ENCODE peak calls at places on chromosomes 4 and X, in eight cellular contexts. J is GM23248, G is PC-3, X is Karpas-422, K is A549, F is K562, O is H9, M is neuronal stem cell. Z is an unnamed sample.

GRCh38 chrX:55758033-55758432 is 40.5 kb downstream of the RRAGB start:
- DNase-seq in J (no peak), G (peak; percentile 62), X (no peak), K (no peak), F (no peak), O (no peak), M (no peak), Z (peak; percentile 59)

GRCh38 chrX:5644786-5645185 is 583.9 kb downstream of the NLGN4X start:
- DNase-seq in J (no peak), G (no peak), X (no peak), K (no peak), F (no peak), O (peak; percentile 29), M (no peak), Z (no peak)

GRCh38 chr4:152304220-152304619 is 231.7 kb downstream of the FBXW7 start:
- DNase-seq in J (peak; percentile 57), G (peak; percentile 50), X (no peak), K (no peak), F (no peak), O (no peak), M (no peak), Z (peak; percentile 38)

GRCh38 chr4:121851354-121851753 is 18.9 kb downstream of the BBS7 start:
- DNase-seq in J (no peak), G (no peak), X (no peak), K (no peak), F (no peak), O (no peak), M (no peak), Z (no peak)

GRCh38 chr4:36348403-36348938 is 67.1 kb downstream of the DTHD1 start:
- DNase-seq in J (no peak), G (no peak), X (no peak), K (no peak), F (no peak), O (no peak), M (no peak), Z (no peak)

GRCh38 chrX:109624641-109625311 is at the start of gene KCNE5:
- DNase-seq in J (peak; percentile 5), G (no peak), X (no peak), K (no peak), F (no peak), O (peak; percentile 75), M (peak; percentile 53), Z (no peak)

GRCh38 chr4:168993724-168994510 is 16.1 kb downstream of the CBR4 start:
- DNase-seq in J (peak; percentile 14), G (no peak), X (no peak), K (no peak), F (no peak), O (no peak), M (no peak), Z (no peak)

GRCh38 chr4:68445111-68445510 is 2.2 kb upstream of the TMPRSS11E start:
- DNase-seq in J (no peak), G (no peak), X (no peak), K (no peak), F (no peak), O (no peak), M (no peak), Z (peak; percentile 55)

GRCh38 chr4:123398803-123399637 is 2.4 kb downstream of the SPRY1 start:
- DNase-seq in J (peak; percentile 75), G (peak; percentile 57), X (no peak), K (peak; percentile 66), F (peak; percentile 18), O (peak; percentile 45), M (peak; percentile 48), Z (peak; percentile 83)

GRCh38 chr4:85555210-85555609 is 80.3 kb downstream of the ARHGAP24 start:
- DNase-seq in J (peak; percentile 47), G (no peak), X (no peak), K (no peak), F (no peak), O (no peak), M (no peak), Z (peak; percentile 7)

GRCh38 chrX:41596586-41596985 is 92.2 kb upstream of the GPR34 start:
- DNase-seq in J (peak; percentile 10), G (no peak), X (no peak), K (no peak), F (no peak), O (no peak), M (no peak), Z (peak; percentile 70)

GRCh38 chr4:10299601-10300000 is 157.6 kb downstream of the ZNF518B start:
- DNase-seq in J (peak; percentile 33), G (no peak), X (no peak), K (no peak), F (no peak), O (no peak), M (no peak), Z (no peak)

GRCh38 chr4:128521634-128522253 is 234.1 kb upstream of the PGRMC2 start:
- DNase-seq in J (peak; percentile 50), G (peak; percentile 46), X (no peak), K (peak; percentile 76), F (no peak), O (no peak), M (no peak), Z (peak; percentile 41)

GRCh38 chr4:13441506-13441905 is 42.6 kb downstream of the RAB28 start:
- DNase-seq in J (no peak), G (no peak), X (no peak), K (no peak), F (no peak), O (no peak), M (no peak), Z (no peak)

GRCh38 chr4:160224049-160224448 is 1121.2 kb downstream of the RAPGEF2 start:
- DNase-seq in J (no peak), G (no peak), X (no peak), K (no peak), F (no peak), O (no peak), M (no peak), Z (no peak)

GRCh38 chr4:158374318-158374717 is 147.4 kb upstream of the RXFP1 start:
- DNase-seq in J (no peak), G (no peak), X (no peak), K (no peak), F (no peak), O (no peak), M (no peak), Z (no peak)

DNA sequence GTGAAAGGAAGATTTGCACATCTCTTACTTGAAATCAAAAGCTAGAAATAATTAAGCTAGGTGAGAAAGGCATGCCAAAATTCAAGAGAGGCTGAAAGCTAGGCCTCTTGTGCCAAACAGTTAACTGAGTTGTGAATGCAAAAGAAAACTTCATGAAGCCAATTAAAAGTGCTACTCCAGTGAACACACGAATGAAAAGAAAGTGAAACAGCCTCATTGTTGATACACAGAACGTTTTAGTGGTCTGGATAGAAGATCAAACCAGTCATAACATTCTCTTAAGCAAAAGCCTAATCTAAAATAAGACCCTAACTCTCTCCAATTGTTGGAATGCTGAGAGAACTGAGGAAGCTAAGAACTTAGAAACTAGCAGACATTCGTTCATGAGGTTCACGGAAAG is 122.3 kb downstream of the UNC5C start:
- DNase-seq in J (no peak), G (no peak), X (no peak), K (no peak), F (no peak), O (no peak), M (no peak), Z (no peak)
- H3K4me1 ChIP-seq in J (no peaks in the 10 kb centered on the region), G (no peaks in the 10 kb centered on the region), X (no peaks in the 10 kb centered on the region), K (no peaks in the 10 kb centered on the region), F (peaks cover 4% of the 10 kb centered on the region), O (no peaks in the 10 kb centered on the region), M (peaks cover 18% of the 10 kb centered on the region), Z (no peaks in the 10 kb centered on the region)

GRCh38 chrX:131783555-131784338 is 239.4 kb upstream of the STK26 start:
- DNase-seq in J (no peak), G (peak; percentile 73), X (peak; percentile 95), K (peak; percentile 83), F (no peak), O (no peak), M (no peak), Z (peak; percentile 75)
- H3K4me2 ChIP-seq in J (no peak overlapping the region), G (no peak overlapping the region), X (peak overlapping the region; percentile 30), K (peak overlapping the region; percentile 68), F (no peak overlapping the region), O (no peak overlapping the region), M (no peak overlapping the region), Z (peak overlapping the region; percentile 32)

GRCh38 chr4:87054900-87055299 is 120.1 kb downstream of the AFF1 start:
- DNase-seq in J (no peak), G (no peak), X (no peak), K (no peak), F (no peak), O (no peak), M (no peak), Z (no peak)
- H3K4me1 ChIP-seq in J (peaks cover 6% of the 10 kb centered on the region), G (peaks cover 37% of the 10 kb centered on the region), X (peaks cover 12% of the 10 kb centered on the region), K (peaks cover 20% of the 10 kb centered on the region), F (peaks cover 16% of the 10 kb centered on the region), O (peaks cover 3% of the 10 kb centered on the region), M (no peaks in the 10 kb centered on the region), Z (peaks cover 2% of the 10 kb centered on the region)

DNA sequence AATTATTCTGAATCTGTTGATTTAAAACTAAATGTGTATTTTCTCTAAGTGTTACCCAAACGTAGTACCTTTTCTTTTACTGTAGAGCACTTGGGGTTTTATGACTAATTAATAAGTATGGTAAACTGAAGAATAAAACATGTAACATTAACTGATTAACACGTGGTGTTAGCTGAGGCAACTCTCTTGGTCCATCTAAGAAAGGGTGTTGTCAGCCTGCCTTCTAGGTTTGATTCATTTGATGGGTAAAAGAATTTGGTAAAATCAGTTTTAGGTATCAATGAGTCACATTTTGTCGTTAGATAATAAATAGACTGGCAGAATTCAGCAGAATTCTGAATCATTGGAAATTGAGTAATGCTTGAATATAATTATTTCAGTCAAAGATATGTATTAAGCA is 99.7 kb downstream of the AFF1 start:
- DNase-seq in J (no peak), G (no peak), X (no peak), K (no peak), F (no peak), O (no peak), M (no peak), Z (no peak)
- H3K4me2 ChIP-seq in J (no peak overlapping the region), G (no peak overlapping the region), X (no peak overlapping the region), K (peak overlapping the region; percentile 15), F (no peak overlapping the region), O (no peak overlapping the region), M (no peak overlapping the region), Z (no peak overlapping the region)

GRCh38 chr4:1775731-1776500 is 17.2 kb upstream of the FGFR3 start:
- DNase-seq in J (peak; percentile 48), G (peak; percentile 11), X (peak; percentile 82), K (peak; percentile 48), F (no peak), O (no peak), M (no peak), Z (no peak)
- H3K4me1 ChIP-seq in J (no peaks in the 10 kb centered on the region), G (no peaks in the 10 kb centered on the region), X (peaks cover 33% of the 10 kb centered on the region), K (peaks cover 25% of the 10 kb centered on the region), F (peaks cover 91% of the 10 kb centered on the region), O (peaks cover 2% of the 10 kb centered on the region), M (peaks cover 75% of the 10 kb centered on the region), Z (no peaks in the 10 kb centered on the region)

Z was measured in fibroblast of lung.